ENCODE peak calls at places on chromosomes 13 and 19, in four cellular contexts. P is cardiac muscle cell; F is CD8-positive, alpha-beta T cell; V is psoas muscle. M is an unnamed sample.

GRCh38 chr13:45441633-45442032 is 23.1 kb upstream of the COG3 start:
- DNase-seq in P (peak), F (no peak), V (no peak), M (no peak)

GRCh38 chr19:17598953-17599352 is 43.5 kb downstream of the COLGALT1 start:
- DNase-seq in P (no peak), F (no peak), V (no peak), M (no peak)

GRCh38 chr19:12126707-12127106 is 13.4 kb downstream of the ZNF20 start:
- DNase-seq in P (peak), F (no peak), V (no peak), M (no peak)

GRCh38 chr13:70408865-70409264 is 300.6 kb upstream of the KLHL1 start:
- DNase-seq in P (no peak), F (no peak), V (no peak), M (no peak)

GRCh38 chr13:49064459-49064858 is 88.7 kb downstream of the FNDC3A start:
- DNase-seq in P (no peak), F (no peak), V (no peak), M (no peak)

GRCh38 chr13:34675626-34676025 is 266.4 kb upstream of the NBEA start:
- DNase-seq in P (peak), F (no peak), V (no peak), M (no peak)

GRCh38 chr19:30792561-30793505 is 420.6 kb downstream of the ZNF536 start:
- DNase-seq in P (no peak), F (no peak), V (no peak), M (no peak)

GRCh38 chr19:11887618-11888531 is at the start of gene ZNF69:
- DNase-seq in P (peak), F (peak), V (peak), M (peak)

GRCh38 chr19:3655402-3656072 is 28.9 kb upstream of the CACTIN start:
- DNase-seq in P (peak), F (no peak), V (no peak), M (no peak)

GRCh38 chr19:11035441-11036377 is 53.6 kb upstream of the LDLR start:
- DNase-seq in P (peak), F (peak), V (peak), M (peak)

GRCh38 chr13:80962855-80963254 is 621.9 kb upstream of the SPRY2 start:
- DNase-seq in P (peak), F (no peak), V (no peak), M (no peak)

DNA sequence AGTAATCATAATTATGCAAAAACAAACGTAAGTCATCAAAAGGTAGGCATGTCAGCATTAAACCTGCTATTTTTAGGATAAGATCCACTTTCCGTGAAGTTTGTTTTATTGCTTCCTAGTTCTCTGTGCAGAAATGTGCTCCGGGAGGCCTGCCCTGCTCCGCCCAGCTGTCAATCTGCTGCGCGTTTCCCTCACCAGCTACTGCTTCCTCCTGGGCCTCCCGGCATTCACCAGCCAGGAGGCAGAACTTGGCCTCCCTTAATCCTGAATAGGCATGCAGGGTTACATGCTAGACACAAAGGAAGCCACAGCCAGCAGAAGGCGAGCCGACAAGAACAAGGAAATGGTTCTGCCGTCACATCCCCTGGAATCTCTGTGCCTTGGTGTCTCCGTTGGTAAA is 386.2 kb downstream of the IRS2 start:
- DNase-seq in P (peak), F (no peak), V (no peak), M (no peak)
- H3K27ac ChIP-seq in P (no peak), F (no peak), V (no peak), M (no peak)

DNA sequence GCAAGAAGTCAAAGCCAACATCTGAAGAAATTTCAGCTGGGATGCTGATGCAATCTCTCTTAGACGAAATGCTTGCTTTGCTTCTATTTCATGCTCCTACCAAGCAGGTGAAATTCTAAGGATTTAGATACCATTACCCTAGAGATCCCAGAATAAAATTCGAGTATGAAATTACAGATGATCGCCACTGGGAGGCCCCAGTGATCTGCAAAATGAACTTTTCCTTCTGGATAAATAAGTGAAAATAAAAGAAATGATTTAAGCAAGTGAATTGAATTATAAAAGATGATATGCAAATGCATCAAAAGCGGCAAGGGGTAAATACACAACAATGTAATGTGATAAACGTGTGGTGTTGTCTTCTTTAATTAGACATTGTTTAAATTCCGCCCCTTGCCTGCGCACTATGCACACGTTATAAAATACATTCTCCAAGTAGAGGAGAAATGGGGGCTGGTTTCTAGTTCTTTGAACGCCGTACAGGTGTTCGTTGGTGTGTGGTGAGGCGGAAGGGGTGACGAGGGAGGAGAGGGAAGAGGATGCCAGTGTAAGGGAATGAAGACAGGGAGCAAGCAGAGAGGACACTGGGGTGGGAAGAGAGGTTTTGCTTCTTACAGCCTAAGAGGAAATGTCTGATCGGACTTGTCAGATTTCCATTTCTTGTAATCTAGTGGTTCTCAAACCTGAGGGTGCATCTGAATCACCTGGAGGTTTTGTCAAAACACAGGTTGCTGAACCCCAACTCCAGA is 58.0 kb downstream of the ERCC5 start:
- DNase-seq in P (peak), F (no peak), V (no peak), M (no peak)
- TF ChIP-seq CTCF in P (peak), F (no peak), V (peak), M (no peak)

DNA sequence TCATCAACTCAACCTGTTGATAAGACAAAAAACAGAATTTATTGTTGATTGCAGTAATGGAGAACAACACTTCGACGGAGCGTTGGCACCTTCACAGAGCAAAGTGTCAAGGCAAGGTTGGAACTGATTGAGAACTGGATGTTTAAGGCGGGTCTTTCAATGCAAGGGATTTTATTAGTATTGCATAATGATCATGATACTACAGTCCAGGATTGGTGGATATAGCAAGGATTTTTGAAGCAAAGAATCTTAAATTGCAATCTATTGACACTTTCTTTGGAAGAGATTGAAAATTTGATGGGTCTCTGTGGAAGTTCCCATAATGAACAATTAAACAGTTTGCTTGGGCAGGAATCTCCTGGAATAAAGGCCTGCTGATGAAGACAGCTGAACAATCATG is 632 bp upstream of the ZNF235 start:
- DNase-seq in P (no peak), F (no peak), V (no peak), M (no peak)
- H3K4me3 ChIP-seq in P (peak), F (peak), V (peak), M (peak)

DNA sequence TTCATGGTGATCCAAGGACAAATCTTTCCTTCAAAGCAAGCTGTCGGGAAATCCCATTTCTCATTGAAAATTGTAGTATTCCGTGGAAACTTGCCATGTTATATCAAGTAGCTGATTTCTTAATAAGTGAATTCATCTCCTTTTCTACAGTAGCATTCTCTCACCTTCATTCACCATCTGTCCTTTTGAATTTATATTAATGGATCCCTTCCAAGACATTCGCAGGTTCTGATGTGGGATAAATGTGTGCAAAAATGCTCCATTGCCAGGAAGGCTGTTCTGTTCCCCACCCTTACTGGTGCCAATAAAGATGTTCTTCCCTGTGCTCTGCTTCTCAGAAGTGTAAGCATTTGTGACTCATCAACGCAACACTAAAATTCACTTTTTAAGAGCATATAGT is 36.2 kb downstream of the AMER2 start:
- DNase-seq in P (no peak), F (no peak), V (no peak), M (no peak)
- H3K27ac ChIP-seq in P (no peak), F (no peak), V (no peak), M (no peak)

GRCh38 chr19:1362385-1363257 is 21.1 kb upstream of the NDUFS7 start:
- DNase-seq in P (no peak), F (no peak), V (no peak), M (no peak)

GRCh38 chr19:1364070-1364719 is 19.5 kb upstream of the NDUFS7 start:
- DNase-seq in P (peak), F (no peak), V (no peak), M (no peak)

GRCh38 chr19:1361601-1362384 is 21.9 kb upstream of the NDUFS7 start:
- DNase-seq in P (peak), F (no peak), V (no peak), M (no peak)

GRCh38 chr19:1365306-1365963 is 18.3 kb upstream of the NDUFS7 start:
- DNase-seq in P (no peak), F (no peak), V (no peak), M (no peak)

GRCh38 chr19:1363599-1363998 is 20.1 kb upstream of the NDUFS7 start:
- DNase-seq in P (no peak), F (no peak), V (no peak), M (no peak)
- TF ChIP-seq CTCF in P (no peak), F (no peak), V (no peak), M (no peak)

DNA sequence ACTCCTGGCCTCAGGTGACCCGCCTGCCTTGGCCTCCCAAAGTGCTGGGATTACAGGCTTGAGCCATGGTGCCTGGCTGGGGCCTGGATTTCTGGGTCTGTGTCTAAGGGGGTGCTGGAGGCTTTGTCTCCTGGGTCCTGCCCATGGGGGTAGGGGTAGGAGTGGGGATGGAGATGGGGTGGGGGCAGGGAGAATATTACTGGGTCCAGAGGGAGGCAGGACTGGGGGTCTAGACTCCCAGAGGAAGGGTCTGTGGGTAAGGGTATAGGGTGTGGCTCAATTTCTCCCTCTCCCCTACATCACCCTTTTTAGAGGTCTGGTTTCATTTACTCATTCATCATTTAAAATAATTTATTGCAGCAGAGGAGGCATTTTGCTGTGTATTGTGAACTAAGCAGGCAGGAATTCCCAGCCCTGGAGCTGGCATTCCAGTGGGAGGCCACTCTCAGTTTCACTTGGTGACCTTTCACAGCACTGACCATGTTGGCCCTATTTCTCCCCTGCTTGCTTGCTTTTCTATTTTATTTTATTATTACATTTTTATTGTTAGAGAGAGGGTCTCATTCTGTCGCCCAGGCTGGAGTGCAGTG is 810 bp upstream of the NFKBID start:
- DNase-seq in P (peak), F (no peak), V (no peak), M (no peak)
- H3K4me3 ChIP-seq in P (no peak), F (peak), V (peak), M (peak)

M was measured in coronary artery.